ENCODE peak calls at places on chromosomes 1 and 21, in five cellular contexts. One of them, this sample, is unnamed.

GRCh38 chr1:96370752-96371151 is 350.8 kb upstream of the PTBP2 start:
- DNase-seq in upper lobe of right lung: no peak
- DNase-seq in uterus: no peak
- DNase-seq in transverse colon: no peak
- DNase-seq in CD8-positive, alpha-beta T cell: no peak
- DNase-seq in this sample: no peak

GRCh38 chr1:167430134-167430848 is 88.0 kb downstream of the CD247 start:
- DNase-seq in CD8-positive, alpha-beta T cell: no peak
- DNase-seq in uterus: no peak
- DNase-seq in transverse colon: no peak
- DNase-seq in upper lobe of right lung: no peak
- DNase-seq in this sample: no peak

GRCh38 chr21:32519945-32520884 is 65.1 kb downstream of the TCP10L start:
- DNase-seq in upper lobe of right lung: no peak
- DNase-seq in uterus: no peak
- DNase-seq in transverse colon: no peak
- DNase-seq in CD8-positive, alpha-beta T cell: no peak
- DNase-seq in this sample: no peak

GRCh38 chr1:184621262-184621661 is 133.4 kb downstream of the EDEM3 start:
- DNase-seq in uterus: peak; percentile 63
- DNase-seq in CD8-positive, alpha-beta T cell: no peak
- DNase-seq in upper lobe of right lung: no peak
- DNase-seq in transverse colon: no peak
- DNase-seq in this sample: no peak

GRCh38 chr21:44845418-44846200 is 27.7 kb upstream of the SUMO3 start:
- DNase-seq in upper lobe of right lung: peak; percentile 84
- DNase-seq in transverse colon: peak; percentile 68
- DNase-seq in CD8-positive, alpha-beta T cell: peak; percentile 47
- DNase-seq in uterus: peak; percentile 37
- DNase-seq in this sample: peak; percentile 61

GRCh38 chr21:45632165-45632896 is 11.2 kb upstream of the PCBP3 start:
- DNase-seq in uterus: no peak
- DNase-seq in transverse colon: no peak
- DNase-seq in CD8-positive, alpha-beta T cell: no peak
- DNase-seq in upper lobe of right lung: no peak
- DNase-seq in this sample: no peak

GRCh38 chr1:13587256-13588030 is 3.8 kb downstream of the PDPN start:
- DNase-seq in upper lobe of right lung: no peak
- DNase-seq in transverse colon: no peak
- DNase-seq in CD8-positive, alpha-beta T cell: no peak
- DNase-seq in uterus: no peak
- DNase-seq in this sample: no peak

GRCh38 chr1:116833655-116834054 is 76.1 kb upstream of the PTGFRN start:
- DNase-seq in uterus: no peak
- DNase-seq in upper lobe of right lung: no peak
- DNase-seq in transverse colon: no peak
- DNase-seq in CD8-positive, alpha-beta T cell: no peak
- DNase-seq in this sample: no peak

GRCh38 chr1:46368781-46369180 is 25.3 kb upstream of the FAAH start:
- DNase-seq in upper lobe of right lung: no peak
- DNase-seq in transverse colon: no peak
- DNase-seq in uterus: no peak
- DNase-seq in CD8-positive, alpha-beta T cell: no peak
- DNase-seq in this sample: no peak

GRCh38 chr1:36322786-36323635 is 434 bp downstream of the EVA1B start:
- DNase-seq in upper lobe of right lung: no peak
- DNase-seq in transverse colon: peak; percentile 56
- DNase-seq in CD8-positive, alpha-beta T cell: peak; percentile 39
- DNase-seq in uterus: peak; percentile 63
- DNase-seq in this sample: no peak

GRCh38 chr1:46546210-46546609 is 5.2 kb downstream of the KNCN start:
- DNase-seq in upper lobe of right lung: no peak
- DNase-seq in uterus: no peak
- DNase-seq in transverse colon: no peak
- DNase-seq in CD8-positive, alpha-beta T cell: no peak
- DNase-seq in this sample: no peak

GRCh38 chr1:158509471-158510161 is 37.6 kb downstream of the OR10R2 start:
- DNase-seq in CD8-positive, alpha-beta T cell: no peak
- DNase-seq in transverse colon: no peak
- DNase-seq in upper lobe of right lung: no peak
- DNase-seq in uterus: peak; percentile 27
- DNase-seq in this sample: no peak

GRCh38 chr1:24776821-24777220 is 31.6 kb downstream of the CLIC4 start:
- DNase-seq in transverse colon: no peak
- DNase-seq in CD8-positive, alpha-beta T cell: no peak
- DNase-seq in uterus: no peak
- DNase-seq in upper lobe of right lung: no peak
- DNase-seq in this sample: no peak

GRCh38 chr1:234554478-234555311 is 55.3 kb downstream of the IRF2BP2 start:
- DNase-seq in CD8-positive, alpha-beta T cell: no peak
- DNase-seq in transverse colon: no peak
- DNase-seq in upper lobe of right lung: no peak
- DNase-seq in uterus: peak; percentile 76
- DNase-seq in this sample: no peak

GRCh38 chr1:11320153-11320936 is 47.3 kb downstream of the UBIAD1 start:
- DNase-seq in upper lobe of right lung: no peak
- DNase-seq in uterus: no peak
- DNase-seq in transverse colon: no peak
- DNase-seq in CD8-positive, alpha-beta T cell: peak; percentile 49
- DNase-seq in this sample: no peak

GRCh38 chr1:156927215-156928042 is 7.0 kb downstream of the LRRC71 start:
- DNase-seq in uterus: peak; percentile 49
- DNase-seq in transverse colon: peak; percentile 72
- DNase-seq in upper lobe of right lung: peak; percentile 88
- DNase-seq in CD8-positive, alpha-beta T cell: peak; percentile 64
- DNase-seq in this sample: peak; percentile 36
- H3K4me3 ChIP-seq in uterus: no peak overlapping the region
- H3K4me3 ChIP-seq in transverse colon: peak overlapping the region; percentile 35
- H3K4me3 ChIP-seq in upper lobe of right lung: peak overlapping the region; percentile 8
- H3K4me3 ChIP-seq in CD8-positive, alpha-beta T cell: peak overlapping the region; percentile 20
- H3K4me3 ChIP-seq in this sample: no peak overlapping the region

GRCh38 chr1:214862421-214862820 is 220.1 kb upstream of the KCNK2 start:
- DNase-seq in uterus: no peak
- DNase-seq in transverse colon: no peak
- DNase-seq in CD8-positive, alpha-beta T cell: no peak
- DNase-seq in upper lobe of right lung: no peak
- DNase-seq in this sample: no peak
- H3K4me1 ChIP-seq in uterus: no peaks in the 10 kb centered on the region
- H3K4me1 ChIP-seq in transverse colon: no peaks in the 10 kb centered on the region
- H3K4me1 ChIP-seq in CD8-positive, alpha-beta T cell: no peaks in the 10 kb centered on the region
- H3K4me1 ChIP-seq in upper lobe of right lung: no peaks in the 10 kb centered on the region
- H3K4me1 ChIP-seq in this sample: no peaks in the 10 kb centered on the region

GRCh38 chr1:21816602-21817302 is 4.7 kb downstream of the LDLRAD2 start:
- DNase-seq in CD8-positive, alpha-beta T cell: no peak
- DNase-seq in upper lobe of right lung: no peak
- DNase-seq in transverse colon: no peak
- DNase-seq in uterus: no peak
- DNase-seq in this sample: no peak
- H3K27ac ChIP-seq in CD8-positive, alpha-beta T cell: no peak overlapping the region
- H3K27ac ChIP-seq in upper lobe of right lung: no peak overlapping the region
- H3K27ac ChIP-seq in transverse colon: no peak overlapping the region
- H3K27ac ChIP-seq in uterus: no peak overlapping the region
- H3K27ac ChIP-seq in this sample: no peak overlapping the region

GRCh38 chr1:229854620-229855019 is 212.4 kb upstream of the GALNT2 start:
- DNase-seq in CD8-positive, alpha-beta T cell: no peak
- DNase-seq in upper lobe of right lung: no peak
- DNase-seq in transverse colon: no peak
- DNase-seq in uterus: no peak
- DNase-seq in this sample: no peak

GRCh38 chr1:229857585-229857984 is 209.5 kb upstream of the GALNT2 start:
- DNase-seq in upper lobe of right lung: no peak
- DNase-seq in uterus: no peak
- DNase-seq in CD8-positive, alpha-beta T cell: no peak
- DNase-seq in transverse colon: no peak
- DNase-seq in this sample: no peak

GRCh38 chr1:229859026-229859425 is 208.0 kb upstream of the GALNT2 start:
- DNase-seq in transverse colon: no peak
- DNase-seq in upper lobe of right lung: no peak
- DNase-seq in uterus: no peak
- DNase-seq in CD8-positive, alpha-beta T cell: no peak
- DNase-seq in this sample: no peak

GRCh38 chr1:229853751-229854150 is 213.3 kb upstream of the GALNT2 start:
- DNase-seq in uterus: no peak
- DNase-seq in upper lobe of right lung: no peak
- DNase-seq in CD8-positive, alpha-beta T cell: no peak
- DNase-seq in transverse colon: no peak
- DNase-seq in this sample: no peak

DNA sequence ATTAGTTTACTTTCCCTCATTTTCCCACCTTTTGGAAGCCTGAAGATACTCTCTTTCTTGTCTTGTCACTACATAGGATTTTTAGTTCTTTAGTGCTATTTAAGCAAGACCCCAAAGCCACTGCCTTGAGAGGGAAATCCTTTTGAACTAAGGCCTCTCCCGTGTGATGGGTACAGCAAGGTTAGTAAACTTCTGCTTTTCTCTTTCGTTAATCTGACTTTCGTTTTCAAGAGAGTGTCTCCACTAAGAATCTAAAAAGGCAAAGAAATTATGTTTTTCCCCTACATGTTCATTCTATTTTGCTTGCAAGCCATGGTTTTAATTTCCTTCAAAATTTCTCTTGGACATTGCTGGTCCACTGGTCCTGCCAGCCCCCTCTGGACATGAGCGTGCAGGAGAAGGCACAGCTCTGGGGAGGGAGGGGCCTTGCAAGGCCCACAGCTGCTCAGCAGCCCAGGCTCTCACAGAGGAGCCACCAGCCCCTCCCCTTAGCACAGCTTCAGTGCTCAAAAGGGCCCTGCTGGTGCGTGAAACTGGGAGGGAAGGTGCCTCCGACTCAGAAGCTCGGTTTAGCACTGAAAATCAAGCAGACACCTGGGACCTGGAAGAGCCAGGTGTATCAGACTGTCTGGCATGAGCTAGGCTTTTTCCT is 210.9 kb upstream of the GALNT2 start:
- DNase-seq in upper lobe of right lung: no peak
- DNase-seq in CD8-positive, alpha-beta T cell: peak; percentile 11
- DNase-seq in transverse colon: peak; percentile 50
- DNase-seq in uterus: no peak
- DNase-seq in this sample: no peak
- H3K4me3 ChIP-seq in upper lobe of right lung: no peak overlapping the region
- H3K4me3 ChIP-seq in CD8-positive, alpha-beta T cell: peak overlapping the region; percentile 20
- H3K4me3 ChIP-seq in transverse colon: peak overlapping the region; percentile 27
- H3K4me3 ChIP-seq in uterus: no peak overlapping the region
- H3K4me3 ChIP-seq in this sample: peak overlapping the region; percentile 43

GRCh38 chr1:207020709-207021107 is 11.8 kb downstream of the C1orf116 start:
- DNase-seq in transverse colon: no peak
- DNase-seq in uterus: no peak
- DNase-seq in CD8-positive, alpha-beta T cell: no peak
- DNase-seq in upper lobe of right lung: no peak
- DNase-seq in this sample: no peak

GRCh38 chr1:207020016-207020708 is 12.4 kb downstream of the C1orf116 start:
- DNase-seq in CD8-positive, alpha-beta T cell: no peak
- DNase-seq in uterus: no peak
- DNase-seq in transverse colon: peak; percentile 80
- DNase-seq in upper lobe of right lung: no peak
- DNase-seq in this sample: no peak

GRCh38 chr1:207022996-207023679 is 9.4 kb downstream of the C1orf116 start:
- DNase-seq in transverse colon: no peak
- DNase-seq in CD8-positive, alpha-beta T cell: no peak
- DNase-seq in uterus: no peak
- DNase-seq in upper lobe of right lung: no peak
- DNase-seq in this sample: no peak

GRCh38 chr1:207021139-207021861 is 11.3 kb downstream of the C1orf116 start:
- DNase-seq in transverse colon: no peak
- DNase-seq in CD8-positive, alpha-beta T cell: no peak
- DNase-seq in uterus: no peak
- DNase-seq in upper lobe of right lung: no peak
- DNase-seq in this sample: no peak

DNA sequence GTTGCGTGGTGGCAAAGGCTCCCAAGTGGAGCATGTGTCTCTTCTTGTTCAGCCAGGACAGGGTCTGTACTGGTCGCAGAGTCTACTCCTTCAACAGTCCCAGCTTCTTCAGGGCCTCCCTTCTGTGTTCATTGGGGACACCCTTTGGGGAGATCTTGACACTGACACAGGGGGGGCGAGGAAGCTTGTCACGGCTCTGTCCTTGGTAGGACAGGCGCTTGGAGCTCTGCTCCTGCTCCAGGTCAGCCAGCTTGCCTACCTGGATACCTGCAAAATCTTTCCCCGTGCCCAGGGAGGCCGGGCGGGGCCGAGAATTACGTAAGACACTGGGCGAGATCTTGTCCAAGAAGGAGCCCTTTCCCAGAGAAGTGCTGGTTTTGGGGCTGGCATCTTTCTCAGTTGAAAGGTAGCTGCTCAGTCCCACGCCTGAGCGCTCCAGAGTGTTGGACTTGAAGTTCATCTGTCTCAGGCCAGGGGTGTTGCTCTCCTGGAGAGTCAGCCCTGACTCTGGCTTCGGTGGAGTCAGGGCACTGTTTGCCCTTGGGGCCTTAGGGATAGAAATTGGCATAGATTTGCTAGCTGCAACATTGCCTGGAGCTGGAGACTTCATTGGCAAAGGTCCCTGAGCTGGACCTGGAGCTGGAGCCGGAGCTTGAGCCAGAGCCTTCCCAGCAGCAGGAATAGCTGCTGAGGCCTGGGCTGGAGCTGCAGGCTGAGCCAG is 10.5 kb downstream of the C1orf116 start:
- DNase-seq in upper lobe of right lung: no peak
- DNase-seq in transverse colon: no peak
- DNase-seq in uterus: no peak
- DNase-seq in CD8-positive, alpha-beta T cell: no peak
- DNase-seq in this sample: no peak
- H3K4me1 ChIP-seq in upper lobe of right lung: peaks cover 33% of the 10 kb centered on the region
- H3K4me1 ChIP-seq in transverse colon: peaks cover 22% of the 10 kb centered on the region
- H3K4me1 ChIP-seq in uterus: no peaks in the 10 kb centered on the region
- H3K4me1 ChIP-seq in CD8-positive, alpha-beta T cell: no peaks in the 10 kb centered on the region
- H3K4me1 ChIP-seq in this sample: no peaks in the 10 kb centered on the region

GRCh38 chr1:203151362-203152157 is 24.0 kb downstream of the ADORA1 start:
- DNase-seq in transverse colon: no peak
- DNase-seq in uterus: no peak
- DNase-seq in CD8-positive, alpha-beta T cell: no peak
- DNase-seq in upper lobe of right lung: no peak
- DNase-seq in this sample: no peak
- H3K27ac ChIP-seq in transverse colon: no peak overlapping the region
- H3K27ac ChIP-seq in uterus: no peak overlapping the region
- H3K27ac ChIP-seq in CD8-positive, alpha-beta T cell: no peak overlapping the region
- H3K27ac ChIP-seq in upper lobe of right lung: no peak overlapping the region
- H3K27ac ChIP-seq in this sample: no peak overlapping the region

This sample was measured in CD8-positive, alpha-beta memory T cell.